ENCODE peak calls at places on chromosomes 12 and 14, in eight cellular contexts. One of them, this sample, is unnamed. For H3K27me3, the result is how much of the 10 kb centered on the place peaks cover.

GRCh38 chr12:47400251-47400650 is 305.6 kb downstream of the RPAP3 start:
- DNase-seq in transverse colon: no peak
- DNase-seq in tibial nerve: no peak
- DNase-seq in suprapubic skin: no peak
- DNase-seq in MM.1S: no peak
- DNase-seq in cardiac muscle cell: no peak
- DNase-seq in neuronal stem cell: no peak
- DNase-seq in small intestine: no peak
- DNase-seq in this sample: no peak

GRCh38 chr12:111014547-111014946 is 94.2 kb upstream of the MYL2 start:
- DNase-seq in MM.1S: no peak
- DNase-seq in suprapubic skin: no peak
- DNase-seq in small intestine: no peak
- DNase-seq in cardiac muscle cell: no peak
- DNase-seq in neuronal stem cell: no peak
- DNase-seq in transverse colon: no peak
- DNase-seq in tibial nerve: no peak
- DNase-seq in this sample: no peak

GRCh38 chr12:54033980-54034783 is 1.3 kb downstream of the HOXC5 start:
- DNase-seq in small intestine: no peak
- DNase-seq in neuronal stem cell: no peak
- DNase-seq in tibial nerve: no peak
- DNase-seq in MM.1S: no peak
- DNase-seq in transverse colon: no peak
- DNase-seq in suprapubic skin: no peak
- DNase-seq in cardiac muscle cell: no peak
- DNase-seq in this sample: no peak

GRCh38 chr12:104998423-104999346 is 12.6 kb downstream of the NOPCHAP1 start:
- DNase-seq in transverse colon: peak
- DNase-seq in tibial nerve: no peak
- DNase-seq in suprapubic skin: no peak
- DNase-seq in small intestine: peak
- DNase-seq in neuronal stem cell: no peak
- DNase-seq in MM.1S: peak
- DNase-seq in cardiac muscle cell: no peak
- DNase-seq in this sample: no peak

GRCh38 chr12:6943719-6944380 is at the start of the genes C12orf57 and RNU7-1:
- DNase-seq in cardiac muscle cell: peak
- DNase-seq in suprapubic skin: peak
- DNase-seq in tibial nerve: no peak
- DNase-seq in MM.1S: peak
- DNase-seq in transverse colon: peak
- DNase-seq in neuronal stem cell: peak
- DNase-seq in small intestine: peak
- DNase-seq in this sample: peak

GRCh38 chr14:21498540-21499526 is 12.3 kb downstream of the METTL3 start:
- DNase-seq in neuronal stem cell: peak
- DNase-seq in transverse colon: no peak
- DNase-seq in MM.1S: peak
- DNase-seq in suprapubic skin: no peak
- DNase-seq in tibial nerve: no peak
- DNase-seq in small intestine: peak
- DNase-seq in cardiac muscle cell: peak
- DNase-seq in this sample: peak

GRCh38 chr12:82225871-82226270 is 132.3 kb downstream of the CCDC59 start:
- DNase-seq in small intestine: no peak
- DNase-seq in MM.1S: no peak
- DNase-seq in tibial nerve: no peak
- DNase-seq in suprapubic skin: no peak
- DNase-seq in cardiac muscle cell: no peak
- DNase-seq in transverse colon: no peak
- DNase-seq in neuronal stem cell: no peak
- DNase-seq in this sample: no peak

GRCh38 chr14:99633913-99634312 is 11.0 kb upstream of the HHIPL1 start:
- DNase-seq in suprapubic skin: no peak
- DNase-seq in cardiac muscle cell: no peak
- DNase-seq in tibial nerve: no peak
- DNase-seq in neuronal stem cell: no peak
- DNase-seq in MM.1S: no peak
- DNase-seq in transverse colon: no peak
- DNase-seq in small intestine: no peak
- DNase-seq in this sample: no peak

GRCh38 chr12:47818701-47819543 is 781 bp downstream of the HDAC7 start:
- DNase-seq in MM.1S: peak
- DNase-seq in neuronal stem cell: peak
- DNase-seq in cardiac muscle cell: peak
- DNase-seq in transverse colon: peak
- DNase-seq in suprapubic skin: no peak
- DNase-seq in tibial nerve: peak
- DNase-seq in small intestine: peak
- DNase-seq in this sample: peak

GRCh38 chr12:106845910-106846309 is 71.4 kb downstream of the RIC8B start:
- DNase-seq in small intestine: no peak
- DNase-seq in cardiac muscle cell: no peak
- DNase-seq in suprapubic skin: no peak
- DNase-seq in neuronal stem cell: no peak
- DNase-seq in MM.1S: no peak
- DNase-seq in transverse colon: no peak
- DNase-seq in tibial nerve: no peak
- DNase-seq in this sample: no peak

GRCh38 chr12:30822385-30823139 is 67.8 kb upstream of the CAPRIN2 start:
- DNase-seq in transverse colon: peak
- DNase-seq in suprapubic skin: peak
- DNase-seq in small intestine: peak
- DNase-seq in cardiac muscle cell: peak
- DNase-seq in neuronal stem cell: peak
- DNase-seq in tibial nerve: peak
- DNase-seq in MM.1S: peak
- DNase-seq in this sample: peak

DNA sequence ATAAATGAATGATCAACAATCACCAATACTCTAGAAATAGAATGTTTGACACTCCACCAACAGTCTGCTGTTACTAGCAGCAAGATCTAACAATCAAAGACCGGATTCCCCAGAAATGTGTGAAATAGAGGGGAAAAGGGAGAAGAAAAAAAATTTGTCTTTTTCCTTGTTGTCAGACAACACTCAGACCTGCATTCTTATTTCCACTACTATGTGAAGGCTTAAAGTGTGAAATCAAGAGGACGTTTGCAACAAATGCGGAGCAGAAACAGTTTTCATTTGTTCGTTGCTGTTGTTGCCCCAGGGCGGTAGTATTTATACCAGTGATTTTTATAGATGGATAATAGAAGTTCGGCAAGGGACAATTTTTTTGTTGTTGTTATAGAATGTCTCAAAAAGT is 9.2 kb downstream of the NKX2-1 start:
- DNase-seq in small intestine: no peak
- DNase-seq in tibial nerve: no peak
- DNase-seq in neuronal stem cell: no peak
- DNase-seq in cardiac muscle cell: no peak
- DNase-seq in MM.1S: no peak
- DNase-seq in transverse colon: no peak
- DNase-seq in suprapubic skin: no peak
- DNase-seq in this sample: no peak
- H3K27me3 ChIP-seq in small intestine: half or more
- H3K27me3 ChIP-seq in tibial nerve: under half
- H3K27me3 ChIP-seq in neuronal stem cell: half or more
- H3K27me3 ChIP-seq in cardiac muscle cell: half or more
- H3K27me3 ChIP-seq in MM.1S: under half
- H3K27me3 ChIP-seq in transverse colon: half or more
- H3K27me3 ChIP-seq in suprapubic skin: half or more
- H3K27me3 ChIP-seq in this sample: under half

GRCh38 chr12:22474970-22475720 is 69.2 kb downstream of the C2CD5 start:
- DNase-seq in tibial nerve: no peak
- DNase-seq in neuronal stem cell: no peak
- DNase-seq in transverse colon: no peak
- DNase-seq in cardiac muscle cell: no peak
- DNase-seq in MM.1S: no peak
- DNase-seq in small intestine: no peak
- DNase-seq in suprapubic skin: no peak
- DNase-seq in this sample: no peak

GRCh38 chr12:22481557-22482104 is 62.7 kb downstream of the C2CD5 start:
- DNase-seq in suprapubic skin: no peak
- DNase-seq in transverse colon: peak
- DNase-seq in tibial nerve: no peak
- DNase-seq in MM.1S: no peak
- DNase-seq in small intestine: no peak
- DNase-seq in neuronal stem cell: no peak
- DNase-seq in cardiac muscle cell: no peak
- DNase-seq in this sample: no peak

GRCh38 chr12:22477166-22477893 is 67.0 kb downstream of the C2CD5 start:
- DNase-seq in small intestine: no peak
- DNase-seq in cardiac muscle cell: no peak
- DNase-seq in MM.1S: no peak
- DNase-seq in transverse colon: no peak
- DNase-seq in neuronal stem cell: no peak
- DNase-seq in tibial nerve: no peak
- DNase-seq in suprapubic skin: no peak
- DNase-seq in this sample: no peak

GRCh38 chr12:22480016-22480415 is 64.3 kb downstream of the C2CD5 start:
- DNase-seq in transverse colon: no peak
- DNase-seq in tibial nerve: no peak
- DNase-seq in cardiac muscle cell: peak
- DNase-seq in neuronal stem cell: no peak
- DNase-seq in suprapubic skin: no peak
- DNase-seq in small intestine: no peak
- DNase-seq in MM.1S: no peak
- DNase-seq in this sample: peak

GRCh38 chr12:22477894-22478287 is 66.5 kb downstream of the C2CD5 start:
- DNase-seq in cardiac muscle cell: no peak
- DNase-seq in MM.1S: no peak
- DNase-seq in neuronal stem cell: no peak
- DNase-seq in tibial nerve: no peak
- DNase-seq in small intestine: no peak
- DNase-seq in transverse colon: no peak
- DNase-seq in suprapubic skin: no peak
- DNase-seq in this sample: no peak
- H3K4me3 ChIP-seq in cardiac muscle cell: no peak
- H3K4me3 ChIP-seq in MM.1S: no peak
- H3K4me3 ChIP-seq in neuronal stem cell: no peak
- H3K4me3 ChIP-seq in tibial nerve: no peak
- H3K4me3 ChIP-seq in small intestine: no peak
- H3K4me3 ChIP-seq in transverse colon: no peak
- H3K4me3 ChIP-seq in suprapubic skin: no peak
- H3K4me3 ChIP-seq in this sample: no peak

GRCh38 chr14:49939884-49940510 is 47.1 kb downstream of the ARF6 start:
- DNase-seq in tibial nerve: no peak
- DNase-seq in neuronal stem cell: no peak
- DNase-seq in suprapubic skin: no peak
- DNase-seq in small intestine: no peak
- DNase-seq in MM.1S: no peak
- DNase-seq in cardiac muscle cell: no peak
- DNase-seq in transverse colon: no peak
- DNase-seq in this sample: no peak
- H3K27ac ChIP-seq in tibial nerve: no peak
- H3K27ac ChIP-seq in neuronal stem cell: no peak
- H3K27ac ChIP-seq in suprapubic skin: no peak
- H3K27ac ChIP-seq in small intestine: peak
- H3K27ac ChIP-seq in MM.1S: no peak
- H3K27ac ChIP-seq in cardiac muscle cell: no peak
- H3K27ac ChIP-seq in transverse colon: no peak
- H3K27ac ChIP-seq in this sample: no peak

DNA sequence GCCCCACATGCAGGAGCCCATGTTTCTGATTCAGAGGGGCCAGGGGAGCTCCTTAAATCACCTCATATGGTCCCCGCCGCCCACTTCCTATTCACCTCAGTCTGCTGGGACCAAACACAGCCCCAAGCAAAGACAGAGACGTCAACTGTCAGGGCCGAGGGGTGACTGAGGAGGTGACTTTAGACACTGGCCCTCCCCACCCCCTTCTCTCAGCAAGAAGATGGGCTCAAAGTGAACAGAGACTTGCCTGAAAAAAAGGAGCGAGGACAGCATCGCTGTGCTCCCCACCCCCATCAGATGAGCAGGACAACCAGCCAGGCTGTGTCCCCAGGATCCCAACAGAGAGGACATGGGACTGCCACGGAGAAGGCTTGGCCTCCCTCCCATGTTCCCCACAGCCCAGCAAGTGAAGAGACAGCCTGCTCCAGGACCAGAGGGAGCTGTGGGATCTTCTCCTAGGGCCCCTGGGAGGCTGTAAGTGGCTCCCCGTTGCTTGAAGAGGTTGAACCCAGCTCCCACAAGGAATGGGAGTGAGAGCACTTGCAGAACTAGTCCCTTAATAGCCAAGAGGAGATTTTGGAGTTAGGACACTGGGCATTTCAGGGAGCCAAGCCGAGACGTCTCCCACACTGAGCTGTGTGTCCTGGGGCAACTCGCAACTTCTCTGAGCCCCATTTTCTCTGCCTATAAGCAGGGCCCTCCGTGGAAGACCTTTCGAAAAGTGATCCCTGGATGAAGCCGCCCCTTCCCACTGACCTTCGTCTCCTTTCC is 1.3 kb upstream of the KRT79 start:
- DNase-seq in tibial nerve: no peak
- DNase-seq in suprapubic skin: peak
- DNase-seq in transverse colon: no peak
- DNase-seq in small intestine: no peak
- DNase-seq in neuronal stem cell: no peak
- DNase-seq in cardiac muscle cell: no peak
- DNase-seq in MM.1S: no peak
- DNase-seq in this sample: no peak
- H3K27me3 ChIP-seq in tibial nerve: under half
- H3K27me3 ChIP-seq in suprapubic skin: under half
- H3K27me3 ChIP-seq in transverse colon: under half
- H3K27me3 ChIP-seq in small intestine: under half
- H3K27me3 ChIP-seq in neuronal stem cell: under half
- H3K27me3 ChIP-seq in cardiac muscle cell: under half
- H3K27me3 ChIP-seq in MM.1S: half or more
- H3K27me3 ChIP-seq in this sample: under half

DNA sequence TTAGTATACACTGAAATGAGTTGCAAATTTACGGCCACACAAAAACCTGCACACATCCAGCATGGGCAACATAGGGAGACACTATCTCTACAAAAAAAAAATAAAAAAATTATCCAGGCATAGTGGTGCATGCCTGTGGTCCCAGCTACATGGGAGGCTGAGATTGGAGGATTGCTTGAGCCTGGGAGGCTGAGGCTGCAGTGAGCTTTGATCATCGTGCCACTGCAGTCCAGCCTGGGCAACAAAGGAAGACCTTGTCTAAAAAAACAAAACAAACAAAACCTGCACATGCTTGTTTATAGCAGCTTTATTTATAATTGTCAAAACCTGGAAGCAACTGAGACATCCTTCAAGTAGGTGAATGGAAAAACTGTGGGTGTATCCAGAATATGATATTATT is 4.9 kb upstream of the TOMM20L start:
- DNase-seq in tibial nerve: no peak
- DNase-seq in neuronal stem cell: no peak
- DNase-seq in cardiac muscle cell: no peak
- DNase-seq in suprapubic skin: no peak
- DNase-seq in transverse colon: no peak
- DNase-seq in small intestine: no peak
- DNase-seq in MM.1S: no peak
- DNase-seq in this sample: no peak
- H3K4me3 ChIP-seq in tibial nerve: no peak
- H3K4me3 ChIP-seq in neuronal stem cell: no peak
- H3K4me3 ChIP-seq in cardiac muscle cell: no peak
- H3K4me3 ChIP-seq in suprapubic skin: no peak
- H3K4me3 ChIP-seq in transverse colon: no peak
- H3K4me3 ChIP-seq in small intestine: no peak
- H3K4me3 ChIP-seq in MM.1S: no peak
- H3K4me3 ChIP-seq in this sample: no peak

GRCh38 chr14:67240168-67240932 is 885 bp upstream of the PALS1 start:
- DNase-seq in MM.1S: peak
- DNase-seq in transverse colon: peak
- DNase-seq in neuronal stem cell: no peak
- DNase-seq in suprapubic skin: peak
- DNase-seq in cardiac muscle cell: peak
- DNase-seq in tibial nerve: no peak
- DNase-seq in small intestine: peak
- DNase-seq in this sample: peak
- H3K27ac ChIP-seq in MM.1S: peak
- H3K27ac ChIP-seq in transverse colon: peak
- H3K27ac ChIP-seq in neuronal stem cell: no peak
- H3K27ac ChIP-seq in suprapubic skin: peak
- H3K27ac ChIP-seq in cardiac muscle cell: peak
- H3K27ac ChIP-seq in tibial nerve: peak
- H3K27ac ChIP-seq in small intestine: peak
- H3K27ac ChIP-seq in this sample: peak